ENCODE peak calls at places on chromosomes 2 and 18, in six cellular contexts. Y is fibroblast of mammary gland; C is ovary; P is tibial artery; A is memory B cell; Z is stimulated activated CD8-positive, alpha-beta memory T cell treated with anti-CD3 and anti-CD28 coated beads, Interleukin-2, amount 100 ng/mL, for 48 hours. M is an unnamed sample.

GRCh38 chr2:71801969-71802368 is 345.7 kb downstream of the CYP26B1 start:
- DNase-seq in Y (peak; percentile 68), C (no peak), P (peak; percentile 84), A (no peak), Z (no peak), M (peak; percentile 68)

GRCh38 chr2:33406622-33407021 is 69.8 kb upstream of the RASGRP3 start:
- DNase-seq in Y (peak; percentile 49), C (no peak), P (no peak), A (no peak), Z (no peak), M (no peak)

GRCh38 chr18:2997846-2998599 is 14.9 kb downstream of the LPIN2 start:
- DNase-seq in Y (no peak), C (no peak), P (peak; percentile 80), A (no peak), Z (no peak), M (no peak)

GRCh38 chr18:74234326-74235171 is 57.2 kb downstream of the CYB5A start:
- DNase-seq in Y (peak; percentile 97), C (no peak), P (no peak), A (no peak), Z (no peak), M (no peak)

GRCh38 chr2:241855245-241855887 is 3.3 kb downstream of the PDCD1 start:
- DNase-seq in Y (no peak), C (peak; percentile 21), P (peak; percentile 51), A (no peak), Z (no peak), M (no peak)

GRCh38 chr18:77702686-77703085 is 453.0 kb downstream of the GALR1 start:
- DNase-seq in Y (peak; percentile 33), C (no peak), P (no peak), A (no peak), Z (no peak), M (peak; percentile 10)

GRCh38 chr2:143778981-143779380 is 649.8 kb downstream of the ARHGAP15 start:
- DNase-seq in Y (peak; percentile 42), C (no peak), P (no peak), A (no peak), Z (no peak), M (no peak)

GRCh38 chr2:138502253-138503086 is 900 bp downstream of the SPOPL start:
- DNase-seq in Y (no peak), C (no peak), P (no peak), A (no peak), Z (no peak), M (no peak)

GRCh38 chr2:108916397-108917077 is 72.5 kb downstream of the EDAR start:
- DNase-seq in Y (no peak), C (no peak), P (peak; percentile 49), A (no peak), Z (no peak), M (no peak)

GRCh38 chr2:208296610-208297009 is 30.6 kb downstream of the PIKFYVE start:
- DNase-seq in Y (no peak), C (no peak), P (no peak), A (no peak), Z (no peak), M (no peak)

GRCh38 chr2:29443627-29444026 is 328.4 kb downstream of the CLIP4 start:
- DNase-seq in Y (no peak), C (no peak), P (no peak), A (no peak), Z (no peak), M (no peak)

GRCh38 chr2:71614976-71615768 is 161.8 kb downstream of the DYSF start:
- DNase-seq in Y (peak; percentile 56), C (peak; percentile 39), P (peak; percentile 94), A (no peak), Z (no peak), M (peak; percentile 91)

GRCh38 chr18:50558948-50559749 is 738 bp upstream of the MAPK4 start:
- DNase-seq in Y (no peak), C (no peak), P (no peak), A (no peak), Z (no peak), M (peak; percentile 12)

GRCh38 chr2:235533616-235534385 is 40.0 kb downstream of the AGAP1 start:
- DNase-seq in Y (no peak), C (no peak), P (no peak), A (no peak), Z (no peak), M (no peak)

GRCh38 chr2:226649871-226650660 is 149.6 kb downstream of the IRS1 start:
- DNase-seq in Y (peak; percentile 99), C (peak; percentile 73), P (peak; percentile 84), A (no peak), Z (peak; percentile 7), M (peak; percentile 84)

M was measured in heart right ventricle.